ENCODE peak calls at places on chromosome 17, in four cellular contexts. X is breast epithelium, P is GM12878, N is PC-3. D is an unnamed sample.
A peak's percentile ranks its signal among the peaks of the same experiment; 100 is the strongest.

GRCh38 chr17:19464033-19465026 is 53.3 kb downstream of the RNF112 start:
- DNase-seq in P (no peak), N (no peak), X (no peak), D (no peak)

GRCh38 chr17:7636192-7636591 is 6.3 kb downstream of the SHBG start:
- DNase-seq in N (no peak), P (no peak), X (no peak), D (no peak)

GRCh38 chr17:80195671-80196529 is 24.2 kb downstream of the SGSH start:
- DNase-seq in N (peak; percentile 52), P (no peak), X (no peak), D (no peak)

GRCh38 chr17:17722081-17722905 is 41.0 kb downstream of the RAI1 start:
- DNase-seq in P (no peak), N (no peak), X (no peak), D (no peak)

GRCh38 chr17:18381158-18381952 is 3.8 kb downstream of the EVPLL start:
- DNase-seq in N (no peak), X (no peak), P (no peak), D (no peak)

GRCh38 chr17:42518755-42519545 is 17.1 kb upstream of the NAGLU start:
- DNase-seq in X (no peak), N (no peak), P (no peak), D (no peak)

GRCh38 chr17:37743612-37743874 is 1.3 kb downstream of the HNF1B start:
- DNase-seq in X (no peak), N (no peak), P (no peak), D (no peak)

GRCh38 chr17:43604549-43604948 is 57.2 kb downstream of the MEOX1 start:
- DNase-seq in P (no peak), X (no peak), N (no peak), D (no peak)

GRCh38 chr17:22273308-22273707 is 581.0 kb downstream of the KCNJ18 start:
- DNase-seq in X (no peak), N (no peak), P (no peak), D (no peak)

GRCh38 chr17:53142890-53143289 is 679.8 kb upstream of the KIF2B start:
- DNase-seq in P (no peak), N (peak; percentile 19), X (no peak), D (no peak)

GRCh38 chr17:2395258-2396170 is 5.3 kb downstream of the MNT start:
- DNase-seq in P (no peak), N (peak; percentile 24), X (no peak), D (peak; percentile 89)

GRCh38 chr17:62692721-62693431 is 65.4 kb downstream of the MRC2 start:
- DNase-seq in P (no peak), N (peak; percentile 50), X (no peak), D (no peak)

GRCh38 chr17:65584604-65585521 is 23.4 kb upstream of the AXIN2 start:
- DNase-seq in N (peak; percentile 89), P (no peak), X (no peak), D (no peak)

GRCh38 chr17:28033972-28034714 is 8.3 kb upstream of the NLK start:
- DNase-seq in P (no peak), N (peak; percentile 81), X (no peak), D (no peak)

GRCh38 chr17:1898872-1899271 is 69.1 kb downstream of the RPA1 start:
- DNase-seq in P (no peak), X (no peak), N (no peak), D (no peak)

GRCh38 chr17:6638046-6638908 is 2.2 kb downstream of the KIAA0753 start:
- DNase-seq in X (no peak), P (no peak), N (no peak), D (no peak)

GRCh38 chr17:73292031-73292531 is 19.7 kb downstream of the CDC42EP4 start:
- DNase-seq in X (no peak), P (no peak), N (peak; percentile 95), D (no peak)

GRCh38 chr17:80261159-80261894 is 675 bp downstream of the RNF213 start:
- DNase-seq in N (peak; percentile 81), P (no peak), X (peak; percentile 46), D (no peak)

GRCh38 chr17:77444653-77445029 is 303.9 kb downstream of the SEC14L1 start:
- DNase-seq in N (no peak), X (no peak), P (peak; percentile 81), D (no peak)

GRCh38 chr17:8965394-8966168 is at the start of gene PIK3R5:
- DNase-seq in P (no peak), X (no peak), N (no peak), D (peak; percentile 87)

GRCh38 chr17:68346448-68346847 is 55.2 kb downstream of the ARSG start:
- DNase-seq in X (no peak), N (no peak), P (peak; percentile 24), D (peak; percentile 88)

GRCh38 chr17:21299981-21300600 is 15.6 kb downstream of the MAP2K3 start:
- DNase-seq in P (no peak), N (no peak), X (no peak), D (no peak)

GRCh38 chr17:1647802-1648581 is 1.7 kb downstream of the RILP start:
- DNase-seq in X (no peak), N (peak; percentile 37), P (no peak), D (no peak)

GRCh38 chr17:15213381-15214087 is 51.6 kb downstream of the PMP22 start:
- DNase-seq in X (no peak), N (peak; percentile 65), P (no peak), D (no peak)

GRCh38 chr17:3592216-3592860 is 16.9 kb downstream of the TRPV1 start:
- DNase-seq in P (no peak), X (no peak), N (no peak), D (no peak)

GRCh38 chr17:57357392-57357784 is 101.1 kb downstream of the MSI2 start:
- DNase-seq in N (peak; percentile 67), P (no peak), X (peak; percentile 86), D (no peak)

GRCh38 chr17:42920106-42920900 is 19.7 kb downstream of the G6PC1 start:
- DNase-seq in N (no peak), X (no peak), P (no peak), D (no peak)

GRCh38 chr17:16443390-16444257 is 28.3 kb downstream of the TRPV2 start:
- DNase-seq in P (no peak), N (no peak), X (no peak), D (no peak)

GRCh38 chr17:31446195-31446967 is 54.9 kb downstream of the RAB11FIP4 start:
- DNase-seq in X (no peak), N (peak; percentile 15), P (no peak), D (no peak)
- TF ChIP-seq CTCF in X (no peak), N (peak; percentile 34), P (no peak), D (no peak)

DNA sequence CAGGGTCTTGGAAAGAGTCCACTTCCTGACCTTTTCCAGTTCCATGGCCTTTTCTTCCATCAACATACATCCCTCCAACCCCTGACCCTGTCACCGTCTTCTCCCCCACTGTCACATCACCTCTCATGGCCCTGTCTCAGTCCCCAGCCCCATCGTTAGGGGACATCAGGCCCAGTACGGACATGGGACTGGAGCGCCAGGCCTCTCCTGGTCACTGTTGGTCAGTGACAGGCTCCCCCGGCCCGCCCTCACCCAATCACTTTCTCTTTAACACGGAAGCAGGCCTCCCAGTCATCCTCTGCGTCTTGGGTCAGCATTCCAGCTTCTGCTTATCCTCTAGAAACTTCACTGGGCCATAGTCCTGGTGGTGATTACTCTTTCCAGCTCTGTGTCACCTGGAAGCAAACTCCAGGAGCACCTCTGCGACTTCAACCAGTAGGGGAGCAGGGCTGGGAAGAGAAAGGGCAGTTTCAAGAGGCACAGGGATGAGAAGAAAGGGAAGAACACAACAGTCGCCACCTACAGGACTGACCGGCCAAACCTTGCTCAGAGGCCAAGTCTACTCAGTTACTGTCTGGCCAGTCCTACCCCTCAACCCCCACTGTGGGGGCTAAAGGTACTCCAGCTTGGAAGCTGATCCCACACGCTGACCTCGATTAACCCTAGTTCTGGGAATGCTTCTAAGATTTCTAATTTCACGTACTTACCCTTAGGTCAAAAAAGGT is 15.9 kb upstream of the ICAM2 start:
- DNase-seq in N (peak; percentile 24), P (no peak), X (no peak), D (no peak)
- TF ChIP-seq CTCF in N (peak; percentile 55), P (peak; percentile 12), X (no peak), D (no peak)

GRCh38 chr17:47969975-47970724 is 763 bp upstream of the CDK5RAP3 start:
- DNase-seq in N (no peak), X (no peak), P (no peak), D (no peak)
- TF ChIP-seq CTCF in N (no peak), X (no peak), P (no peak), D (no peak)

DNA sequence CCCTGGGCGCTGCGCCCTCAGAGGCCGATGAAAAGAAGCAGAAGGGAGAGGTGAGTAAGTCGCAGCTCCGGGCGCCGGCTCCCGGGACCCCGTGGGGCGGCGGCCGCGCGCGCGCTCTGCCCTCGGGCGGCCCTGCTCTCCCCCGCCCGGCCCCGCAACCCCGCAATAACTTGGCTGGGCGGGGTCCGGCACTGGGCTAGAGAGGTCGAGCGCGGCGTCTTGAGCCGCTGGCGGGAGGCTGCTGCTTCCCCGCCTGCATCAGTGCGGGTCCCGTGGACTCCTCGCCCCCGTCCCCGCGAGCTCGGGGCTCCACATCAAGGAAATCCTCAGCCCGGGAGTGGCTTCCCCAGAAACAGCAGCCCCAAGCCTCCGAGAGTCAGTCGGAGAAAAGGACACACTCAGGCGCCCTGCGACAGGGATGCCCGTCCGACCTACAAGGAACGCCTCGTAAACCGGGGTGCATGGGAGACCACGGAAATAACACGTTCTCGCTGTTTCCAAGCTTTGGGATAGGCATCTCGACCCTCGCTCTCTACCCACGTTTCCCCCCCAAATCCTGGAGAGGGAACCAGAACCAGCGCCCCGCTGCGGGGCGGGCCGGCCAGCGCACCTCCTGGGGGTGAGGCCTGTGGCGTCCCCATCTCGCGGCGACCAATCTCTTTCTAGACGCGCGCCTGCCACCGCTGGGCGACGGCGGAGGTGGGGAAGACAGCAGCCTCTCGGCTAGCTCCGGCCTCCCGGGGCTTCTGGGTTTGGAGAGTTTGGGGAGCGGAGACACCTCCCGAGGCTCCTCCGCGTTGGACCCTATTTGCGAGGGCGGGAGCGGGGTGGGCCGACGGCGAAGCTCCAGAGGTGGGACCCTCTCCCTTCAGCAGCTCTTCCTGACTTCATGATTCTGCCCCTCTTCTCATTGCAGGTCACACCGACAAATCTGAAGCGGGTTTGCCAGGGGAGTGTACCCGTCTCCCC is 809 bp upstream of the ABHD15 start:
- DNase-seq in X (no peak), N (peak; percentile 47), P (no peak), D (no peak)
- TF ChIP-seq CTCF in X (no peak), N (peak; percentile 35), P (peak; percentile 56), D (peak; percentile 64)

GRCh38 chr17:60139438-60140285 is 10.1 kb upstream of the CA4 start:
- DNase-seq in X (no peak), P (no peak), N (peak; percentile 31), D (peak; percentile 52)
- TF ChIP-seq CTCF in X (no peak), P (peak; percentile 33), N (peak; percentile 48), D (peak; percentile 63)

GRCh38 chr17:75927286-75927922 is 13.4 kb downstream of the FBF1 start:
- DNase-seq in P (no peak), N (no peak), X (peak; percentile 35), D (no peak)
- TF ChIP-seq CTCF in P (peak; percentile 35), N (peak; percentile 50), X (no peak), D (peak; percentile 66)

DNA sequence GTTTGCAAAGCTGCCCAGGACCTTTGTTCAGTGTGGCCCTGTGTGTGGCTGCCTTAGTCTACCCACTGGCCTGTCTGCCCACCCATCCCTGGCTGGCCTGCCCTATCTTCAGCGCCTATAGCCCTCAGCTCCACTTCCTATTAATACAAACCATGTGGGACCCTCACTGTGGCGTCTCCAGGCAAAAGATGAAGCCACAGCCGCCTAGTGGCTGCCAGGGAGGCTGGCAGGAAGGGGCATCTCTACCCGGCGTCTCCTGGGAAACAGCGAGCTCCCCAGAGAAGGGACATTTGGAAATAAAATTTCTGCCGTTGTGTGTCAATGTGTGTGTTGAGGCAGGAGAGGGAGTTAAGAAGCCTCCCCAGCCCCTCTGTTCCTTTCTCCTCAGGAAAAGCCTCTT is 31.5 kb downstream of the NEUROD2 start:
- DNase-seq in X (no peak), P (no peak), N (no peak), D (no peak)
- TF ChIP-seq CTCF in X (no peak), P (peak; percentile 50), N (peak; percentile 51), D (peak; percentile 54)

D was measured in CD14-positive monocyte.